ENCODE peak calls at places on chromosomes 7 and 10, in six cellular contexts. K, R, H, N, A and D are unnamed samples.

GRCh38 chr10:21929070-21929469 is 74.5 kb downstream of the DNAJC1 start:
- DNase-seq in K (no peak), R (no peak), H (no peak), N (no peak), A (no peak), D (no peak)

GRCh38 chr10:2882628-2883027 is 184.7 kb upstream of the PFKP start:
- DNase-seq in K (no peak), R (no peak), H (no peak), N (no peak), A (no peak), D (no peak)

GRCh38 chr7:977326-978048 is 2.1 kb upstream of the COX19 start:
- DNase-seq in K (no peak), R (no peak), H (peak), N (no peak), A (no peak), D (no peak)

GRCh38 chr7:30475580-30475979 is 3.0 kb downstream of the NOD1 start:
- DNase-seq in K (no peak), R (no peak), H (no peak), N (no peak), A (peak), D (peak)

GRCh38 chr10:93542358-93542791 is 24.1 kb upstream of the FFAR4 start:
- DNase-seq in K (no peak), R (peak), H (no peak), N (no peak), A (peak), D (peak)

GRCh38 chr10:60419249-60419648 is 29.6 kb upstream of the ANK3 start:
- DNase-seq in K (no peak), R (no peak), H (no peak), N (no peak), A (no peak), D (no peak)

GRCh38 chr7:517848-518629 is 1.6 kb downstream of the PDGFA start:
- DNase-seq in K (no peak), R (no peak), H (peak), N (no peak), A (peak), D (peak)

GRCh38 chr10:37856881-37857286 is 526 bp downstream of the ZNF248 start:
- DNase-seq in K (no peak), R (no peak), H (peak), N (no peak), A (peak), D (peak)

GRCh38 chr7:26709210-26709990 is 155.0 kb downstream of the SKAP2 start:
- DNase-seq in K (no peak), R (no peak), H (no peak), N (no peak), A (no peak), D (no peak)

GRCh38 chr7:121366852-121367431 is 29.2 kb downstream of the FAM3C start:
- DNase-seq in K (no peak), R (peak), H (no peak), N (no peak), A (peak), D (no peak)

GRCh38 chr10:8402469-8403074 is 348.1 kb downstream of the GATA3 start:
- DNase-seq in K (no peak), R (no peak), H (no peak), N (no peak), A (no peak), D (no peak)

GRCh38 chr10:5976689-5977470 is 463 bp downstream of the IL15RA start:
- DNase-seq in K (no peak), R (peak), H (peak), N (no peak), A (peak), D (peak)

GRCh38 chr10:48651293-48651692 is 33.4 kb upstream of the WDFY4 start:
- DNase-seq in K (no peak), R (no peak), H (no peak), N (no peak), A (no peak), D (no peak)

GRCh38 chr10:94358480-94358879 is 4.3 kb downstream of the NOC3L start:
- DNase-seq in K (no peak), R (no peak), H (no peak), N (no peak), A (peak), D (peak)

GRCh38 chr10:60280475-60280874 is 109.2 kb downstream of the ANK3 start:
- DNase-seq in K (no peak), R (no peak), H (no peak), N (no peak), A (no peak), D (no peak)

GRCh38 chr7:17095951-17096350 is 202.5 kb upstream of the AHR start:
- DNase-seq in K (no peak), R (no peak), H (peak), N (no peak), A (peak), D (peak)